ENCODE peak calls at places on chromosomes 1 and 21, in seven cellular contexts. One of them, this sample, is unnamed.

GRCh38 chr1:157369808-157370521 is 182.3 kb downstream of the FCRL5 start:
- DNase-seq in stimulated activated CD8-positive, alpha-beta memory T cell treated with anti-CD3 and anti-CD28 coated beads, Interleukin-4, amount 100 ng/mL, for 24 hours: no peak
- DNase-seq in heart right ventricle: peak
- DNase-seq in HTR-8/SVneo: peak
- DNase-seq in body of pancreas: peak
- DNase-seq in activated CD8-positive, alpha-beta memory T cell treated with anti-CD3 and anti-CD28 coated beads, Interleukin-2, amount 10 ng/mL, durations not matched to agents 7 days and 5 days: peak
- DNase-seq in KG1: peak
- DNase-seq in this sample: peak

GRCh38 chr1:218829143-218829542 is 344.5 kb upstream of the LYPLAL1 start:
- DNase-seq in stimulated activated CD8-positive, alpha-beta memory T cell treated with anti-CD3 and anti-CD28 coated beads, Interleukin-4, amount 100 ng/mL, for 24 hours: no peak
- DNase-seq in heart right ventricle: no peak
- DNase-seq in HTR-8/SVneo: no peak
- DNase-seq in body of pancreas: no peak
- DNase-seq in activated CD8-positive, alpha-beta memory T cell treated with anti-CD3 and anti-CD28 coated beads, Interleukin-2, amount 10 ng/mL, durations not matched to agents 7 days and 5 days: no peak
- DNase-seq in KG1: no peak
- DNase-seq in this sample: peak

GRCh38 chr1:174289644-174290310 is 130.5 kb downstream of the RABGAP1L start:
- DNase-seq in stimulated activated CD8-positive, alpha-beta memory T cell treated with anti-CD3 and anti-CD28 coated beads, Interleukin-4, amount 100 ng/mL, for 24 hours: no peak
- DNase-seq in heart right ventricle: peak
- DNase-seq in HTR-8/SVneo: no peak
- DNase-seq in body of pancreas: no peak
- DNase-seq in activated CD8-positive, alpha-beta memory T cell treated with anti-CD3 and anti-CD28 coated beads, Interleukin-2, amount 10 ng/mL, durations not matched to agents 7 days and 5 days: no peak
- DNase-seq in KG1: no peak
- DNase-seq in this sample: no peak

GRCh38 chr1:53114581-53115400 is 27.6 kb downstream of the SLC1A7 start:
- DNase-seq in stimulated activated CD8-positive, alpha-beta memory T cell treated with anti-CD3 and anti-CD28 coated beads, Interleukin-4, amount 100 ng/mL, for 24 hours: no peak
- DNase-seq in heart right ventricle: no peak
- DNase-seq in HTR-8/SVneo: no peak
- DNase-seq in body of pancreas: no peak
- DNase-seq in activated CD8-positive, alpha-beta memory T cell treated with anti-CD3 and anti-CD28 coated beads, Interleukin-2, amount 10 ng/mL, durations not matched to agents 7 days and 5 days: no peak
- DNase-seq in KG1: no peak
- DNase-seq in this sample: no peak

GRCh38 chr21:44440241-44441040 is 14.9 kb upstream of the LRRC3 start:
- DNase-seq in stimulated activated CD8-positive, alpha-beta memory T cell treated with anti-CD3 and anti-CD28 coated beads, Interleukin-4, amount 100 ng/mL, for 24 hours: no peak
- DNase-seq in heart right ventricle: no peak
- DNase-seq in HTR-8/SVneo: no peak
- DNase-seq in body of pancreas: no peak
- DNase-seq in activated CD8-positive, alpha-beta memory T cell treated with anti-CD3 and anti-CD28 coated beads, Interleukin-2, amount 10 ng/mL, durations not matched to agents 7 days and 5 days: no peak
- DNase-seq in KG1: no peak
- DNase-seq in this sample: no peak

GRCh38 chr1:31731049-31731565 is 27.3 kb upstream of the COL16A1 start:
- DNase-seq in stimulated activated CD8-positive, alpha-beta memory T cell treated with anti-CD3 and anti-CD28 coated beads, Interleukin-4, amount 100 ng/mL, for 24 hours: no peak
- DNase-seq in heart right ventricle: no peak
- DNase-seq in HTR-8/SVneo: no peak
- DNase-seq in body of pancreas: no peak
- DNase-seq in activated CD8-positive, alpha-beta memory T cell treated with anti-CD3 and anti-CD28 coated beads, Interleukin-2, amount 10 ng/mL, durations not matched to agents 7 days and 5 days: no peak
- DNase-seq in KG1: no peak
- DNase-seq in this sample: no peak

GRCh38 chr1:214694769-214695168 is 91.8 kb downstream of the CENPF start:
- DNase-seq in stimulated activated CD8-positive, alpha-beta memory T cell treated with anti-CD3 and anti-CD28 coated beads, Interleukin-4, amount 100 ng/mL, for 24 hours: no peak
- DNase-seq in heart right ventricle: no peak
- DNase-seq in HTR-8/SVneo: no peak
- DNase-seq in body of pancreas: no peak
- DNase-seq in activated CD8-positive, alpha-beta memory T cell treated with anti-CD3 and anti-CD28 coated beads, Interleukin-2, amount 10 ng/mL, durations not matched to agents 7 days and 5 days: no peak
- DNase-seq in KG1: no peak
- DNase-seq in this sample: no peak

GRCh38 chr1:163320891-163321290 is 863 bp upstream of the NUF2 start:
- DNase-seq in stimulated activated CD8-positive, alpha-beta memory T cell treated with anti-CD3 and anti-CD28 coated beads, Interleukin-4, amount 100 ng/mL, for 24 hours: no peak
- DNase-seq in heart right ventricle: no peak
- DNase-seq in HTR-8/SVneo: no peak
- DNase-seq in body of pancreas: no peak
- DNase-seq in activated CD8-positive, alpha-beta memory T cell treated with anti-CD3 and anti-CD28 coated beads, Interleukin-2, amount 10 ng/mL, durations not matched to agents 7 days and 5 days: no peak
- DNase-seq in KG1: no peak
- DNase-seq in this sample: no peak

GRCh38 chr21:35138665-35139381 is 89.7 kb upstream of the RUNX1 start:
- DNase-seq in stimulated activated CD8-positive, alpha-beta memory T cell treated with anti-CD3 and anti-CD28 coated beads, Interleukin-4, amount 100 ng/mL, for 24 hours: peak
- DNase-seq in heart right ventricle: no peak
- DNase-seq in HTR-8/SVneo: peak
- DNase-seq in body of pancreas: no peak
- DNase-seq in activated CD8-positive, alpha-beta memory T cell treated with anti-CD3 and anti-CD28 coated beads, Interleukin-2, amount 10 ng/mL, durations not matched to agents 7 days and 5 days: peak
- DNase-seq in KG1: no peak
- DNase-seq in this sample: no peak

GRCh38 chr1:248906741-248907661 is 966 bp downstream of the PGBD2 start:
- DNase-seq in stimulated activated CD8-positive, alpha-beta memory T cell treated with anti-CD3 and anti-CD28 coated beads, Interleukin-4, amount 100 ng/mL, for 24 hours: no peak
- DNase-seq in heart right ventricle: no peak
- DNase-seq in HTR-8/SVneo: no peak
- DNase-seq in body of pancreas: peak
- DNase-seq in activated CD8-positive, alpha-beta memory T cell treated with anti-CD3 and anti-CD28 coated beads, Interleukin-2, amount 10 ng/mL, durations not matched to agents 7 days and 5 days: no peak
- DNase-seq in KG1: no peak
- DNase-seq in this sample: no peak

GRCh38 chr1:92201973-92202372 is 15.7 kb upstream of the C1orf146 start:
- DNase-seq in stimulated activated CD8-positive, alpha-beta memory T cell treated with anti-CD3 and anti-CD28 coated beads, Interleukin-4, amount 100 ng/mL, for 24 hours: no peak
- DNase-seq in heart right ventricle: no peak
- DNase-seq in HTR-8/SVneo: no peak
- DNase-seq in body of pancreas: no peak
- DNase-seq in activated CD8-positive, alpha-beta memory T cell treated with anti-CD3 and anti-CD28 coated beads, Interleukin-2, amount 10 ng/mL, durations not matched to agents 7 days and 5 days: no peak
- DNase-seq in KG1: no peak
- DNase-seq in this sample: no peak

GRCh38 chr1:172680733-172681275 is 21.9 kb downstream of the FASLG start:
- DNase-seq in stimulated activated CD8-positive, alpha-beta memory T cell treated with anti-CD3 and anti-CD28 coated beads, Interleukin-4, amount 100 ng/mL, for 24 hours: no peak
- DNase-seq in heart right ventricle: no peak
- DNase-seq in HTR-8/SVneo: no peak
- DNase-seq in body of pancreas: no peak
- DNase-seq in activated CD8-positive, alpha-beta memory T cell treated with anti-CD3 and anti-CD28 coated beads, Interleukin-2, amount 10 ng/mL, durations not matched to agents 7 days and 5 days: no peak
- DNase-seq in KG1: no peak
- DNase-seq in this sample: no peak

GRCh38 chr21:27248791-27249190 is 281.9 kb upstream of the ADAMTS5 start:
- DNase-seq in stimulated activated CD8-positive, alpha-beta memory T cell treated with anti-CD3 and anti-CD28 coated beads, Interleukin-4, amount 100 ng/mL, for 24 hours: no peak
- DNase-seq in heart right ventricle: no peak
- DNase-seq in HTR-8/SVneo: no peak
- DNase-seq in body of pancreas: no peak
- DNase-seq in activated CD8-positive, alpha-beta memory T cell treated with anti-CD3 and anti-CD28 coated beads, Interleukin-2, amount 10 ng/mL, durations not matched to agents 7 days and 5 days: no peak
- DNase-seq in KG1: no peak
- DNase-seq in this sample: no peak

GRCh38 chr1:59360729-59361128 is 63.8 kb downstream of the FGGY start:
- DNase-seq in stimulated activated CD8-positive, alpha-beta memory T cell treated with anti-CD3 and anti-CD28 coated beads, Interleukin-4, amount 100 ng/mL, for 24 hours: no peak
- DNase-seq in heart right ventricle: no peak
- DNase-seq in HTR-8/SVneo: no peak
- DNase-seq in body of pancreas: no peak
- DNase-seq in activated CD8-positive, alpha-beta memory T cell treated with anti-CD3 and anti-CD28 coated beads, Interleukin-2, amount 10 ng/mL, durations not matched to agents 7 days and 5 days: no peak
- DNase-seq in KG1: no peak
- DNase-seq in this sample: no peak

GRCh38 chr1:52637946-52638345 is 5.0 kb downstream of the SHISAL2A start:
- DNase-seq in stimulated activated CD8-positive, alpha-beta memory T cell treated with anti-CD3 and anti-CD28 coated beads, Interleukin-4, amount 100 ng/mL, for 24 hours: no peak
- DNase-seq in heart right ventricle: no peak
- DNase-seq in HTR-8/SVneo: no peak
- DNase-seq in body of pancreas: no peak
- DNase-seq in activated CD8-positive, alpha-beta memory T cell treated with anti-CD3 and anti-CD28 coated beads, Interleukin-2, amount 10 ng/mL, durations not matched to agents 7 days and 5 days: no peak
- DNase-seq in KG1: no peak
- DNase-seq in this sample: no peak

GRCh38 chr1:23529146-23530088 is 1.6 kb downstream of the E2F2 start:
- DNase-seq in stimulated activated CD8-positive, alpha-beta memory T cell treated with anti-CD3 and anti-CD28 coated beads, Interleukin-4, amount 100 ng/mL, for 24 hours: no peak
- DNase-seq in heart right ventricle: no peak
- DNase-seq in HTR-8/SVneo: no peak
- DNase-seq in body of pancreas: no peak
- DNase-seq in activated CD8-positive, alpha-beta memory T cell treated with anti-CD3 and anti-CD28 coated beads, Interleukin-2, amount 10 ng/mL, durations not matched to agents 7 days and 5 days: no peak
- DNase-seq in KG1: no peak
- DNase-seq in this sample: peak

GRCh38 chr1:46556822-46557221 is 5.4 kb upstream of the KNCN start:
- DNase-seq in stimulated activated CD8-positive, alpha-beta memory T cell treated with anti-CD3 and anti-CD28 coated beads, Interleukin-4, amount 100 ng/mL, for 24 hours: no peak
- DNase-seq in heart right ventricle: no peak
- DNase-seq in HTR-8/SVneo: no peak
- DNase-seq in body of pancreas: no peak
- DNase-seq in activated CD8-positive, alpha-beta memory T cell treated with anti-CD3 and anti-CD28 coated beads, Interleukin-2, amount 10 ng/mL, durations not matched to agents 7 days and 5 days: no peak
- DNase-seq in KG1: no peak
- DNase-seq in this sample: no peak

GRCh38 chr1:218374401-218374848 is 29.3 kb downstream of the TGFB2 start:
- DNase-seq in stimulated activated CD8-positive, alpha-beta memory T cell treated with anti-CD3 and anti-CD28 coated beads, Interleukin-4, amount 100 ng/mL, for 24 hours: no peak
- DNase-seq in heart right ventricle: no peak
- DNase-seq in HTR-8/SVneo: no peak
- DNase-seq in body of pancreas: no peak
- DNase-seq in activated CD8-positive, alpha-beta memory T cell treated with anti-CD3 and anti-CD28 coated beads, Interleukin-2, amount 10 ng/mL, durations not matched to agents 7 days and 5 days: no peak
- DNase-seq in KG1: no peak
- DNase-seq in this sample: no peak

GRCh38 chr1:52925571-52926005 is 1.5 kb upstream of the SCP2 start:
- DNase-seq in stimulated activated CD8-positive, alpha-beta memory T cell treated with anti-CD3 and anti-CD28 coated beads, Interleukin-4, amount 100 ng/mL, for 24 hours: no peak
- DNase-seq in heart right ventricle: no peak
- DNase-seq in HTR-8/SVneo: no peak
- DNase-seq in body of pancreas: peak
- DNase-seq in activated CD8-positive, alpha-beta memory T cell treated with anti-CD3 and anti-CD28 coated beads, Interleukin-2, amount 10 ng/mL, durations not matched to agents 7 days and 5 days: no peak
- DNase-seq in KG1: no peak
- DNase-seq in this sample: no peak

GRCh38 chr1:169795687-169796086 is 980 bp upstream of the METTL18 start:
- DNase-seq in stimulated activated CD8-positive, alpha-beta memory T cell treated with anti-CD3 and anti-CD28 coated beads, Interleukin-4, amount 100 ng/mL, for 24 hours: no peak
- DNase-seq in heart right ventricle: no peak
- DNase-seq in HTR-8/SVneo: no peak
- DNase-seq in body of pancreas: no peak
- DNase-seq in activated CD8-positive, alpha-beta memory T cell treated with anti-CD3 and anti-CD28 coated beads, Interleukin-2, amount 10 ng/mL, durations not matched to agents 7 days and 5 days: peak
- DNase-seq in KG1: no peak
- DNase-seq in this sample: peak

GRCh38 chr1:218165687-218166088 is 119.4 kb upstream of the RRP15 start:
- DNase-seq in stimulated activated CD8-positive, alpha-beta memory T cell treated with anti-CD3 and anti-CD28 coated beads, Interleukin-4, amount 100 ng/mL, for 24 hours: no peak
- DNase-seq in heart right ventricle: no peak
- DNase-seq in HTR-8/SVneo: no peak
- DNase-seq in body of pancreas: no peak
- DNase-seq in activated CD8-positive, alpha-beta memory T cell treated with anti-CD3 and anti-CD28 coated beads, Interleukin-2, amount 10 ng/mL, durations not matched to agents 7 days and 5 days: no peak
- DNase-seq in KG1: no peak
- DNase-seq in this sample: no peak

GRCh38 chr1:31467005-31467674 is 54.1 kb downstream of the SERINC2 start:
- DNase-seq in stimulated activated CD8-positive, alpha-beta memory T cell treated with anti-CD3 and anti-CD28 coated beads, Interleukin-4, amount 100 ng/mL, for 24 hours: no peak
- DNase-seq in heart right ventricle: no peak
- DNase-seq in HTR-8/SVneo: no peak
- DNase-seq in body of pancreas: no peak
- DNase-seq in activated CD8-positive, alpha-beta memory T cell treated with anti-CD3 and anti-CD28 coated beads, Interleukin-2, amount 10 ng/mL, durations not matched to agents 7 days and 5 days: no peak
- DNase-seq in KG1: no peak
- DNase-seq in this sample: no peak

GRCh38 chr1:174999926-175000696 is at the start of gene CACYBP:
- DNase-seq in stimulated activated CD8-positive, alpha-beta memory T cell treated with anti-CD3 and anti-CD28 coated beads, Interleukin-4, amount 100 ng/mL, for 24 hours: no peak
- DNase-seq in heart right ventricle: peak
- DNase-seq in HTR-8/SVneo: peak
- DNase-seq in body of pancreas: no peak
- DNase-seq in activated CD8-positive, alpha-beta memory T cell treated with anti-CD3 and anti-CD28 coated beads, Interleukin-2, amount 10 ng/mL, durations not matched to agents 7 days and 5 days: peak
- DNase-seq in KG1: peak
- DNase-seq in this sample: no peak

GRCh38 chr1:14733053-14733778 is 134.7 kb downstream of the KAZN start:
- DNase-seq in stimulated activated CD8-positive, alpha-beta memory T cell treated with anti-CD3 and anti-CD28 coated beads, Interleukin-4, amount 100 ng/mL, for 24 hours: no peak
- DNase-seq in heart right ventricle: no peak
- DNase-seq in HTR-8/SVneo: no peak
- DNase-seq in body of pancreas: peak
- DNase-seq in activated CD8-positive, alpha-beta memory T cell treated with anti-CD3 and anti-CD28 coated beads, Interleukin-2, amount 10 ng/mL, durations not matched to agents 7 days and 5 days: no peak
- DNase-seq in KG1: no peak
- DNase-seq in this sample: peak

GRCh38 chr1:68973459-68974244 is 476.8 kb upstream of the DEPDC1 start:
- DNase-seq in stimulated activated CD8-positive, alpha-beta memory T cell treated with anti-CD3 and anti-CD28 coated beads, Interleukin-4, amount 100 ng/mL, for 24 hours: no peak
- DNase-seq in heart right ventricle: no peak
- DNase-seq in HTR-8/SVneo: no peak
- DNase-seq in body of pancreas: no peak
- DNase-seq in activated CD8-positive, alpha-beta memory T cell treated with anti-CD3 and anti-CD28 coated beads, Interleukin-2, amount 10 ng/mL, durations not matched to agents 7 days and 5 days: no peak
- DNase-seq in KG1: no peak
- DNase-seq in this sample: no peak

GRCh38 chr1:8510041-8510823 is 192.3 kb downstream of the SLC45A1 start:
- DNase-seq in stimulated activated CD8-positive, alpha-beta memory T cell treated with anti-CD3 and anti-CD28 coated beads, Interleukin-4, amount 100 ng/mL, for 24 hours: peak
- DNase-seq in heart right ventricle: no peak
- DNase-seq in HTR-8/SVneo: no peak
- DNase-seq in body of pancreas: no peak
- DNase-seq in activated CD8-positive, alpha-beta memory T cell treated with anti-CD3 and anti-CD28 coated beads, Interleukin-2, amount 10 ng/mL, durations not matched to agents 7 days and 5 days: no peak
- DNase-seq in KG1: no peak
- DNase-seq in this sample: no peak

GRCh38 chr1:55822896-55823295 is 607.7 kb upstream of the USP24 start:
- DNase-seq in stimulated activated CD8-positive, alpha-beta memory T cell treated with anti-CD3 and anti-CD28 coated beads, Interleukin-4, amount 100 ng/mL, for 24 hours: no peak
- DNase-seq in heart right ventricle: no peak
- DNase-seq in HTR-8/SVneo: no peak
- DNase-seq in body of pancreas: no peak
- DNase-seq in activated CD8-positive, alpha-beta memory T cell treated with anti-CD3 and anti-CD28 coated beads, Interleukin-2, amount 10 ng/mL, durations not matched to agents 7 days and 5 days: no peak
- DNase-seq in KG1: no peak
- DNase-seq in this sample: no peak

This sample was measured in HAP-1.